ENCODE peak calls at places on chromosomes 11 and 22, in five cellular contexts. C is foreskin melanocyte, X is left ventricle myocardium superior, Y is NCI-H1436 treated with DMSO at 0.1 percent for 48 hours, K is EL. O is an unnamed sample.
A peak's percentile ranks its signal among the peaks of the same experiment; 100 is the strongest.

GRCh38 chr11:58286249-58286648 is 18.2 kb upstream of the OR10W1 start:
- DNase-seq in Y (no peak), K (peak; percentile 52), X (no peak), C (peak; percentile 16), O (no peak)

GRCh38 chr22:24505337-24505736 is 10.2 kb downstream of the UPB1 start:
- DNase-seq in C (no peak), Y (no peak), K (no peak), X (no peak), O (no peak)

GRCh38 chr11:116539211-116539610 is 233.6 kb downstream of the BUD13 start:
- DNase-seq in X (no peak), Y (no peak), K (no peak), C (no peak), O (no peak)

GRCh38 chr22:38406617-38407016 is 48.4 kb downstream of the KCNJ4 start:
- DNase-seq in Y (no peak), K (no peak), C (no peak), X (no peak), O (no peak)

GRCh38 chr11:15539645-15540044 is 424.9 kb downstream of the INSC start:
- DNase-seq in X (no peak), Y (no peak), K (no peak), C (no peak), O (no peak)

GRCh38 chr22:38264322-38264843 is 8.4 kb downstream of the TMEM184B start:
- DNase-seq in K (no peak), Y (no peak), C (no peak), X (no peak), O (no peak)

GRCh38 chr11:31764186-31764730 is 46.9 kb downstream of the PAX6 start:
- DNase-seq in K (no peak), C (no peak), Y (no peak), X (no peak), O (no peak)

GRCh38 chr11:73297702-73298101 is 10.4 kb upstream of the ARHGEF17 start:
- DNase-seq in C (no peak), Y (no peak), X (no peak), K (no peak), O (no peak)

GRCh38 chr22:38731703-38732161 is 24.1 kb downstream of the SUN2 start:
- DNase-seq in K (no peak), C (no peak), Y (no peak), X (no peak), O (no peak)

GRCh38 chr11:83012168-83013067 is 59.3 kb downstream of the RAB30 start:
- DNase-seq in Y (no peak), C (no peak), X (no peak), K (no peak), O (no peak)

GRCh38 chr11:94153320-94153719 is 24.7 kb downstream of the PANX1 start:
- DNase-seq in C (no peak), K (no peak), X (no peak), Y (no peak), O (no peak)

GRCh38 chr11:46298699-46299424 is 21.4 kb downstream of the CREB3L1 start:
- DNase-seq in C (no peak), X (no peak), K (peak; percentile 86), Y (no peak), O (no peak)

GRCh38 chr11:117180661-117181585 is 2.4 kb downstream of the SIDT2 start:
- DNase-seq in Y (no peak), X (peak; percentile 74), C (no peak), K (peak; percentile 68), O (peak; percentile 73)

GRCh38 chr11:73334244-73335203 is 26.4 kb downstream of the ARHGEF17 start:
- DNase-seq in X (peak; percentile 88), C (no peak), Y (no peak), K (peak; percentile 95), O (no peak)

GRCh38 chr11:65059959-65060824 is 1.8 kb upstream of the NAALADL1 start:
- DNase-seq in C (no peak), Y (no peak), K (no peak), X (no peak), O (no peak)

GRCh38 chr11:69264486-69264885 is 29.5 kb upstream of the MYEOV start:
- DNase-seq in K (no peak), Y (no peak), C (no peak), X (no peak), O (no peak)

GRCh38 chr11:117604349-117604995 is 192.5 kb downstream of the DSCAML1 start:
- DNase-seq in K (peak; percentile 37), C (no peak), X (no peak), Y (no peak), O (peak; percentile 39)

GRCh38 chr22:27718186-27719032 is 83.1 kb downstream of the MN1 start:
- DNase-seq in C (peak; percentile 15), K (peak; percentile 94), Y (no peak), X (peak; percentile 78), O (no peak)

GRCh38 chr11:75141166-75141565 is 9.7 kb upstream of the SLCO2B1 start:
- DNase-seq in K (no peak), Y (no peak), X (no peak), C (no peak), O (no peak)

GRCh38 chr22:17258015-17258827 is 39.0 kb upstream of the ADA2 start:
- DNase-seq in C (peak; percentile 19), Y (peak; percentile 60), K (peak; percentile 14), X (peak; percentile 70), O (no peak)

GRCh38 chr11:116644948-116645305 is 127.9 kb downstream of the BUD13 start:
- DNase-seq in X (no peak), C (no peak), Y (no peak), K (no peak), O (no peak)

GRCh38 chr11:69943066-69943465 is 123.8 kb upstream of the FGF3 start:
- DNase-seq in X (peak; percentile 19), C (no peak), K (no peak), Y (no peak), O (no peak)

GRCh38 chr11:118156531-118157185 is 4.0 kb upstream of the SCN4B start:
- DNase-seq in K (no peak), Y (no peak), X (peak; percentile 43), C (no peak), O (no peak)

GRCh38 chr22:50702821-50703725 is 30.4 kb downstream of the SHANK3 start:
- DNase-seq in C (no peak), X (no peak), Y (no peak), K (no peak), O (no peak)

GRCh38 chr11:92769125-92769524 is 200.3 kb upstream of the MTNR1B start:
- DNase-seq in K (no peak), X (no peak), C (no peak), Y (no peak), O (no peak)

GRCh38 chr11:111474432-111474831 is 37.8 kb downstream of the BTG4 start:
- DNase-seq in Y (no peak), C (no peak), X (no peak), K (no peak), O (no peak)

GRCh38 chr11:35614949-35615569 is 3.2 kb upstream of the FJX1 start:
- DNase-seq in C (no peak), K (peak; percentile 56), Y (no peak), X (no peak), O (no peak)

GRCh38 chr11:63802637-63803414 is 10.4 kb upstream of the SPINDOC start:
- DNase-seq in K (peak; percentile 54), C (no peak), X (no peak), Y (peak; percentile 69), O (no peak)

GRCh38 chr11:64879226-64879900 is 942 bp upstream of the EHD1 start:
- DNase-seq in K (no peak), C (no peak), X (no peak), Y (no peak), O (no peak)

GRCh38 chr22:17158568-17159503 is at the start of gene HDHD5:
- DNase-seq in X (peak; percentile 96), C (peak; percentile 71), Y (peak; percentile 30), K (peak; percentile 91), O (peak; percentile 87)

GRCh38 chr11:8100605-8101004 is 19.6 kb downstream of the TUB start:
- DNase-seq in Y (no peak), X (no peak), K (no peak), C (no peak), O (no peak)

GRCh38 chr11:113896156-113896879 is 8.3 kb upstream of the HTR3B start:
- DNase-seq in Y (no peak), C (peak; percentile 12), X (peak; percentile 54), K (peak; percentile 23), O (peak; percentile 11)

GRCh38 chr22:17430298-17430900 is 61.1 kb downstream of the CECR2 start:
- DNase-seq in C (no peak), Y (no peak), K (no peak), X (no peak), O (no peak)

GRCh38 chr11:83493034-83493433 is 206.9 kb upstream of the CCDC90B start:
- DNase-seq in Y (no peak), X (no peak), K (no peak), C (no peak), O (no peak)

GRCh38 chr11:65310215-65310614 is 4.5 kb upstream of the CDC42EP2 start:
- DNase-seq in Y (no peak), X (peak; percentile 80), C (no peak), K (no peak), O (peak; percentile 19)

GRCh38 chr11:26229270-26229669 is 102.7 kb upstream of the ANO3 start:
- DNase-seq in Y (no peak), C (peak; percentile 35), K (peak; percentile 63), X (no peak), O (no peak)

GRCh38 chr11:62603771-62604170 is 2.1 kb upstream of the MTA2 start:
- DNase-seq in K (no peak), C (no peak), Y (no peak), X (peak; percentile 22), O (no peak)

GRCh38 chr11:89293966-89294679 is 116.4 kb downstream of the TYR start:
- DNase-seq in X (peak; percentile 23), K (no peak), Y (no peak), C (no peak), O (no peak)